ENCODE peak calls at places on chromosomes 11 and 22, in six cellular contexts. One of them, this sample, is unnamed.

GRCh38 chr11:86811637-86812321 is 11.4 kb downstream of the PRSS23 start:
- DNase-seq in PC-3: peak; percentile 76
- DNase-seq in thyroid gland: no peak
- DNase-seq in stimulated activated CD8-positive, alpha-beta memory T cell treated with anti-CD3 and anti-CD28 coated beads, Interleukin-4, amount 100 ng/mL, for 48 hours: no peak
- DNase-seq in left cardiac atrium: no peak
- DNase-seq in stomach: peak; percentile 55
- DNase-seq in this sample: no peak

GRCh38 chr11:105991888-105992287 is 30.2 kb downstream of the MSANTD4 start:
- DNase-seq in PC-3: no peak
- DNase-seq in left cardiac atrium: no peak
- DNase-seq in stomach: no peak
- DNase-seq in thyroid gland: no peak
- DNase-seq in stimulated activated CD8-positive, alpha-beta memory T cell treated with anti-CD3 and anti-CD28 coated beads, Interleukin-4, amount 100 ng/mL, for 48 hours: no peak
- DNase-seq in this sample: no peak

GRCh38 chr11:94650756-94651155 is 83.6 kb downstream of the PIWIL4 start:
- DNase-seq in left cardiac atrium: peak; percentile 75
- DNase-seq in stomach: no peak
- DNase-seq in thyroid gland: peak; percentile 10
- DNase-seq in stimulated activated CD8-positive, alpha-beta memory T cell treated with anti-CD3 and anti-CD28 coated beads, Interleukin-4, amount 100 ng/mL, for 48 hours: no peak
- DNase-seq in PC-3: no peak
- DNase-seq in this sample: peak; percentile 42

GRCh38 chr11:17161515-17161914 is 46.3 kb downstream of the PIK3C2A start:
- DNase-seq in thyroid gland: no peak
- DNase-seq in stimulated activated CD8-positive, alpha-beta memory T cell treated with anti-CD3 and anti-CD28 coated beads, Interleukin-4, amount 100 ng/mL, for 48 hours: no peak
- DNase-seq in PC-3: no peak
- DNase-seq in stomach: no peak
- DNase-seq in left cardiac atrium: no peak
- DNase-seq in this sample: no peak

GRCh38 chr22:44331881-44332714 is 19.3 kb upstream of the SHISAL1 start:
- DNase-seq in stimulated activated CD8-positive, alpha-beta memory T cell treated with anti-CD3 and anti-CD28 coated beads, Interleukin-4, amount 100 ng/mL, for 48 hours: no peak
- DNase-seq in PC-3: peak; percentile 11
- DNase-seq in stomach: no peak
- DNase-seq in left cardiac atrium: no peak
- DNase-seq in thyroid gland: no peak
- DNase-seq in this sample: no peak

GRCh38 chr11:563066-563811 is 2.5 kb downstream of the RASSF7 start:
- DNase-seq in thyroid gland: no peak
- DNase-seq in stomach: no peak
- DNase-seq in left cardiac atrium: no peak
- DNase-seq in PC-3: no peak
- DNase-seq in stimulated activated CD8-positive, alpha-beta memory T cell treated with anti-CD3 and anti-CD28 coated beads, Interleukin-4, amount 100 ng/mL, for 48 hours: no peak
- DNase-seq in this sample: no peak

GRCh38 chr11:35087648-35088047 is 51.3 kb upstream of the CD44 start:
- DNase-seq in stimulated activated CD8-positive, alpha-beta memory T cell treated with anti-CD3 and anti-CD28 coated beads, Interleukin-4, amount 100 ng/mL, for 48 hours: no peak
- DNase-seq in stomach: no peak
- DNase-seq in left cardiac atrium: peak; percentile 28
- DNase-seq in PC-3: no peak
- DNase-seq in thyroid gland: no peak
- DNase-seq in this sample: peak; percentile 8

GRCh38 chr11:66426314-66426713 is 5.5 kb downstream of the NPAS4 start:
- DNase-seq in stomach: no peak
- DNase-seq in left cardiac atrium: no peak
- DNase-seq in thyroid gland: no peak
- DNase-seq in stimulated activated CD8-positive, alpha-beta memory T cell treated with anti-CD3 and anti-CD28 coated beads, Interleukin-4, amount 100 ng/mL, for 48 hours: no peak
- DNase-seq in PC-3: no peak
- DNase-seq in this sample: no peak

GRCh38 chr11:105701098-105701497 is 91.2 kb downstream of the GRIA4 start:
- DNase-seq in stimulated activated CD8-positive, alpha-beta memory T cell treated with anti-CD3 and anti-CD28 coated beads, Interleukin-4, amount 100 ng/mL, for 48 hours: no peak
- DNase-seq in left cardiac atrium: no peak
- DNase-seq in PC-3: peak; percentile 96
- DNase-seq in thyroid gland: no peak
- DNase-seq in stomach: no peak
- DNase-seq in this sample: no peak

GRCh38 chr11:63866211-63866610 is 27.3 kb downstream of the MARK2 start:
- DNase-seq in stomach: peak; percentile 89
- DNase-seq in thyroid gland: peak; percentile 86
- DNase-seq in stimulated activated CD8-positive, alpha-beta memory T cell treated with anti-CD3 and anti-CD28 coated beads, Interleukin-4, amount 100 ng/mL, for 48 hours: peak; percentile 83
- DNase-seq in left cardiac atrium: peak; percentile 69
- DNase-seq in PC-3: peak; percentile 42
- DNase-seq in this sample: no peak

GRCh38 chr22:46087816-46088277 is 62.5 kb upstream of the PPARA start:
- DNase-seq in stimulated activated CD8-positive, alpha-beta memory T cell treated with anti-CD3 and anti-CD28 coated beads, Interleukin-4, amount 100 ng/mL, for 48 hours: no peak
- DNase-seq in stomach: peak; percentile 88
- DNase-seq in thyroid gland: peak; percentile 43
- DNase-seq in left cardiac atrium: peak; percentile 91
- DNase-seq in PC-3: no peak
- DNase-seq in this sample: no peak

GRCh38 chr11:9814108-9814507 is 150.2 kb downstream of the SWAP70 start:
- DNase-seq in stomach: no peak
- DNase-seq in PC-3: no peak
- DNase-seq in thyroid gland: no peak
- DNase-seq in left cardiac atrium: no peak
- DNase-seq in stimulated activated CD8-positive, alpha-beta memory T cell treated with anti-CD3 and anti-CD28 coated beads, Interleukin-4, amount 100 ng/mL, for 48 hours: no peak
- DNase-seq in this sample: no peak

GRCh38 chr11:73001615-73002014 is 140.5 kb downstream of the FCHSD2 start:
- DNase-seq in stomach: no peak
- DNase-seq in PC-3: no peak
- DNase-seq in left cardiac atrium: no peak
- DNase-seq in thyroid gland: no peak
- DNase-seq in stimulated activated CD8-positive, alpha-beta memory T cell treated with anti-CD3 and anti-CD28 coated beads, Interleukin-4, amount 100 ng/mL, for 48 hours: no peak
- DNase-seq in this sample: no peak

GRCh38 chr11:34284166-34284565 is 73.6 kb downstream of the ABTB2 start:
- DNase-seq in stimulated activated CD8-positive, alpha-beta memory T cell treated with anti-CD3 and anti-CD28 coated beads, Interleukin-4, amount 100 ng/mL, for 48 hours: no peak
- DNase-seq in PC-3: no peak
- DNase-seq in thyroid gland: no peak
- DNase-seq in left cardiac atrium: no peak
- DNase-seq in stomach: no peak
- DNase-seq in this sample: no peak

GRCh38 chr11:117384045-117384444 is 56.4 kb downstream of the CEP164 start:
- DNase-seq in thyroid gland: no peak
- DNase-seq in left cardiac atrium: no peak
- DNase-seq in PC-3: peak; percentile 95
- DNase-seq in stimulated activated CD8-positive, alpha-beta memory T cell treated with anti-CD3 and anti-CD28 coated beads, Interleukin-4, amount 100 ng/mL, for 48 hours: no peak
- DNase-seq in stomach: no peak
- DNase-seq in this sample: no peak

GRCh38 chr22:47618180-47618579 is 855.7 kb downstream of the TBC1D22A start:
- DNase-seq in left cardiac atrium: no peak
- DNase-seq in PC-3: no peak
- DNase-seq in stimulated activated CD8-positive, alpha-beta memory T cell treated with anti-CD3 and anti-CD28 coated beads, Interleukin-4, amount 100 ng/mL, for 48 hours: no peak
- DNase-seq in stomach: peak; percentile 21
- DNase-seq in thyroid gland: no peak
- DNase-seq in this sample: peak; percentile 81

GRCh38 chr11:122524532-122524882 is 131.0 kb upstream of the UBASH3B start:
- DNase-seq in stomach: no peak
- DNase-seq in left cardiac atrium: no peak
- DNase-seq in stimulated activated CD8-positive, alpha-beta memory T cell treated with anti-CD3 and anti-CD28 coated beads, Interleukin-4, amount 100 ng/mL, for 48 hours: no peak
- DNase-seq in PC-3: no peak
- DNase-seq in thyroid gland: no peak
- DNase-seq in this sample: no peak

GRCh38 chr11:74169736-74170458 is 905 bp downstream of the C2CD3 start:
- DNase-seq in stimulated activated CD8-positive, alpha-beta memory T cell treated with anti-CD3 and anti-CD28 coated beads, Interleukin-4, amount 100 ng/mL, for 48 hours: no peak
- DNase-seq in left cardiac atrium: no peak
- DNase-seq in PC-3: no peak
- DNase-seq in thyroid gland: no peak
- DNase-seq in stomach: no peak
- DNase-seq in this sample: no peak

GRCh38 chr22:29799217-29799680 is 32.1 kb downstream of the UQCR10 start:
- DNase-seq in thyroid gland: peak; percentile 96
- DNase-seq in left cardiac atrium: peak; percentile 93
- DNase-seq in stimulated activated CD8-positive, alpha-beta memory T cell treated with anti-CD3 and anti-CD28 coated beads, Interleukin-4, amount 100 ng/mL, for 48 hours: no peak
- DNase-seq in stomach: peak; percentile 95
- DNase-seq in PC-3: peak; percentile 92
- DNase-seq in this sample: no peak

GRCh38 chr22:38956551-38956950 is 858 bp upstream of the APOBEC3A start:
- DNase-seq in left cardiac atrium: no peak
- DNase-seq in stomach: no peak
- DNase-seq in PC-3: no peak
- DNase-seq in thyroid gland: no peak
- DNase-seq in stimulated activated CD8-positive, alpha-beta memory T cell treated with anti-CD3 and anti-CD28 coated beads, Interleukin-4, amount 100 ng/mL, for 48 hours: no peak
- DNase-seq in this sample: no peak

GRCh38 chr22:31474743-31475142 is 14.9 kb downstream of the EIF4ENIF1 start:
- DNase-seq in PC-3: no peak
- DNase-seq in stomach: no peak
- DNase-seq in left cardiac atrium: no peak
- DNase-seq in stimulated activated CD8-positive, alpha-beta memory T cell treated with anti-CD3 and anti-CD28 coated beads, Interleukin-4, amount 100 ng/mL, for 48 hours: no peak
- DNase-seq in thyroid gland: no peak
- DNase-seq in this sample: no peak

GRCh38 chr11:24082241-24082640 is 414.6 kb upstream of the LUZP2 start:
- DNase-seq in stimulated activated CD8-positive, alpha-beta memory T cell treated with anti-CD3 and anti-CD28 coated beads, Interleukin-4, amount 100 ng/mL, for 48 hours: no peak
- DNase-seq in PC-3: no peak
- DNase-seq in left cardiac atrium: no peak
- DNase-seq in thyroid gland: no peak
- DNase-seq in stomach: no peak
- DNase-seq in this sample: no peak